ENCODE peak calls at places on chromosomes 2 and 18, in five cellular contexts. B, E, X, M and U are unnamed samples. For H3K4me1, the result is how much of the 10 kb centered on the place peaks cover.

GRCh38 chr2:54946220-54946568 is 104.1 kb downstream of the RTN4 start:
- DNase-seq in E (no peak), M (no peak), B (no peak), X (no peak), U (no peak)

GRCh38 chr18:67456691-67457090 is 59.8 kb downstream of the DSEL start:
- DNase-seq in M (peak), B (no peak), X (no peak), E (no peak), U (no peak)

GRCh38 chr2:61469424-61470121 is 1.3 kb downstream of the USP34 start:
- DNase-seq in B (no peak), X (no peak), M (peak), E (no peak), U (peak)

GRCh38 chr2:130316596-130316995 is 26.1 kb upstream of the IMP4 start:
- DNase-seq in E (no peak), X (no peak), M (no peak), B (no peak), U (no peak)

GRCh38 chr2:239267411-239267941 is 133.3 kb downstream of the HDAC4 start:
- DNase-seq in M (peak), B (no peak), E (no peak), X (no peak), U (peak)

GRCh38 chr2:69248232-69248631 is 138.8 kb downstream of the GFPT1 start:
- DNase-seq in E (no peak), B (no peak), X (no peak), M (no peak), U (no peak)

GRCh38 chr2:86323273-86323672 is 14.2 kb downstream of the REEP1 start:
- DNase-seq in E (no peak), X (no peak), M (no peak), B (no peak), U (no peak)

GRCh38 chr2:159637988-159638501 is 21.7 kb upstream of the BAZ2B start:
- DNase-seq in X (no peak), E (no peak), M (peak), B (no peak), U (peak)

GRCh38 chr2:20755132-20755800 is 67.6 kb downstream of the LDAH start:
- DNase-seq in E (no peak), M (no peak), X (no peak), B (no peak), U (no peak)

GRCh38 chr2:15745907-15746306 is 154.2 kb downstream of the DDX1 start:
- DNase-seq in B (no peak), X (no peak), E (no peak), M (no peak), U (no peak)

GRCh38 chr2:15746354-15747171 is 154.9 kb downstream of the DDX1 start:
- DNase-seq in M (no peak), B (no peak), X (no peak), E (no peak), U (no peak)

GRCh38 chr2:15747172-15747550 is 155.5 kb downstream of the DDX1 start:
- DNase-seq in M (no peak), B (no peak), X (no peak), E (no peak), U (no peak)

GRCh38 chr2:15744820-15745219 is 153.2 kb downstream of the DDX1 start:
- DNase-seq in E (no peak), M (no peak), X (no peak), B (no peak), U (no peak)

GRCh38 chr2:15745329-15745728 is 153.7 kb downstream of the DDX1 start:
- DNase-seq in E (no peak), B (no peak), M (peak), X (no peak), U (no peak)
- H3K4me1 ChIP-seq in E (under half), B (under half), M (under half), X (under half), U (under half)

GRCh38 chr2:188077757-188078156 is 213.9 kb upstream of the GULP1 start:
- DNase-seq in X (no peak), E (no peak), B (no peak), M (no peak), U (no peak)
- H2BK12ac ChIP-seq in X (no peak), E (no peak), B (no peak), M (no peak), U (no peak)

GRCh38 chr2:118047273-118047898 is 33.5 kb upstream of the CCDC93 start:
- DNase-seq in B (no peak), M (peak), E (no peak), X (no peak), U (peak)
- H3K4me1 ChIP-seq in B (under half), M (under half), E (under half), X (under half), U (under half)

GRCh38 chr2:235191933-235192332 is 240.1 kb downstream of the SH3BP4 start:
- DNase-seq in B (no peak), X (no peak), E (no peak), M (no peak), U (no peak)

GRCh38 chr2:235194836-235195235 is 243.0 kb downstream of the SH3BP4 start:
- DNase-seq in E (no peak), X (no peak), B (no peak), M (no peak), U (no peak)

GRCh38 chr2:235187806-235188205 is 236.0 kb downstream of the SH3BP4 start:
- DNase-seq in B (no peak), M (no peak), E (no peak), X (no peak), U (no peak)

GRCh38 chr2:235194351-235194750 is 242.5 kb downstream of the SH3BP4 start:
- DNase-seq in M (no peak), B (no peak), X (no peak), E (no peak), U (no peak)

GRCh38 chr2:235191486-235191885 is 239.7 kb downstream of the SH3BP4 start:
- DNase-seq in E (no peak), X (no peak), M (no peak), B (no peak), U (no peak)
- H2BK12ac ChIP-seq in E (no peak), X (no peak), M (no peak), B (no peak), U (no peak)

DNA sequence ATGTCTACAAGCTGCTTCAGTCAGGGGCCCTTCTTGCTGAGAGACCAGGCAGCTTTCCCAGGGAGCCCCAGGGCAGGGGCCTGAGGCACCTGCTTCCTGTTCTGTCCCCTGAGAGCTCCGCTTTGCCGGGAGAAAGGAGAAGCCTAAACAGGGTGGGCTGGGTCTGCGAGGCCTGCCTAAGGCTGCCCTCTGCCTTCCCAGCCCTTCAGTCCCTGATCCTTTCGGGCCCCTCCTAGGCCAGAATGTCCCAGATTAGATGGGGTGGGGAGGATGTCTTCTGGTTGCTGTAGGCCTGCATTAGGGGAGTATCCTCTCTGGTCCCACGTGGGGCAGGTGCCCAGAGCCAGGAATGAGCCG is 72.4 kb downstream of the TGOLN2 start:
- DNase-seq in M (no peak), B (peak), E (no peak), X (no peak), U (no peak)
- H3K4me1 ChIP-seq in M (under half), B (under half), E (half or more), X (half or more), U (half or more)

GRCh38 chr2:147610491-147611050 is 234.3 kb upstream of the ACVR2A start:
- DNase-seq in E (no peak), B (no peak), M (no peak), X (no peak), U (no peak)
- H2BK12ac ChIP-seq in E (no peak), B (no peak), M (no peak), X (no peak), U (no peak)

GRCh38 chr2:174595904-174596397 is 1.7 kb downstream of the WIPF1 start:
- DNase-seq in B (no peak), X (no peak), E (no peak), M (no peak), U (peak)

GRCh38 chr2:174595415-174595814 is 2.2 kb downstream of the WIPF1 start:
- DNase-seq in E (no peak), B (no peak), X (no peak), M (no peak), U (no peak)

GRCh38 chr2:174593574-174594203 is 3.9 kb downstream of the WIPF1 start:
- DNase-seq in E (peak), X (no peak), B (no peak), M (peak), U (no peak)

GRCh38 chr2:174593041-174593440 is 4.6 kb downstream of the WIPF1 start:
- DNase-seq in M (no peak), E (no peak), X (no peak), B (no peak), U (no peak)

DNA sequence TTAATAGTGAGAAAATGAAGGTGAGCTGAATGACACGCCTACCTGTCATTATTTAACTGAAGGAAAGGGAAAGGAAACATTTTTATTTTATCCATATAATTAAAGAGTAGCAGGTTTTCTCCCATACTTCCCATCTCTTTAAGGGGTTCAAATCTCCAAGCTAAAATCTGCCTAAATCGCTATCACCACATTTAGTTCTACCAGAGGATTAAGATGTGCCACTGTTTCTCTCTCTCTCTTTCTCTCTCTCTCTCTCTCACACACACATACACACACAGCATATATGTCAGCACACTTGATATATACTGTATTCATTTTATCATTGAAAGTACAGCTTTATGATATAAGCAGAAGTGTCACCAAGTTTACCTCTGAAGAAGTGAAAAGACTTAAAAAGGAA is 3.2 kb downstream of the WIPF1 start:
- DNase-seq in M (no peak), B (no peak), E (no peak), X (no peak), U (no peak)
- H3K4me1 ChIP-seq in M (under half), B (under half), E (under half), X (under half), U (under half)

GRCh38 chr2:138823651-138824050 is 43.5 kb upstream of the NXPH2 start:
- DNase-seq in E (no peak), X (no peak), M (no peak), B (peak), U (no peak)
- H2BK12ac ChIP-seq in E (no peak), X (no peak), M (no peak), B (no peak), U (no peak)

GRCh38 chr2:133811409-133812125 is 243.3 kb upstream of the NCKAP5 start:
- DNase-seq in B (no peak), M (no peak), X (no peak), E (no peak), U (no peak)

GRCh38 chr2:133812826-133813617 is 244.8 kb upstream of the NCKAP5 start:
- DNase-seq in X (no peak), B (no peak), M (peak), E (no peak), U (no peak)

GRCh38 chr2:133817680-133818566 is 249.7 kb upstream of the NCKAP5 start:
- DNase-seq in B (no peak), M (peak), X (no peak), E (no peak), U (peak)

GRCh38 chr2:133816037-133816436 is 247.8 kb upstream of the NCKAP5 start:
- DNase-seq in B (no peak), E (no peak), M (no peak), X (no peak), U (no peak)

DNA sequence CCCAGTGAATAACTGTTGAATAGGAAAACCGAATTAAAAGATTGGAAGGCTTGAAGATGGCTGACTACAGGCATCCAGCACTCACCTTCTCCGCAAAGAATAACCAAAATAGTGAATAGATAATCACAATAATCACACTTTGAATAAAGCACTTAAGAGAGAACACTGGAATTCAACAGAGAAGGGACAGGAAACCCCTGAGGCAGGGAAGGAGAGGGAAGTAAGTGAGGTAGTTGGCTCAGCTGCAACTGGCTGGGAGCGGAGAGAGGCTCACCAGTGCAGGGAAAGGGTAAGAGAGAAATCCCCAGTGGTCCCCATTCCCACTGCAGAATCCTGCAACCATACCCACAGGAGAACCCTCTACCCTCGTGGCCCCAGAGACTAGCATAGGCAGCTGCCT is 246.6 kb upstream of the NCKAP5 start:
- DNase-seq in E (no peak), B (no peak), M (no peak), X (no peak), U (no peak)
- H3K4me1 ChIP-seq in E (under half), B (under half), M (under half), X (under half), U (under half)

GRCh38 chr2:36277146-36277808 is 78.3 kb upstream of the CRIM1 start:
- DNase-seq in E (no peak), M (peak), X (no peak), B (no peak), U (no peak)
- H2BK12ac ChIP-seq in E (no peak), M (no peak), X (no peak), B (no peak), U (no peak)